ENCODE peak calls at places on chromosome 17, in four cellular contexts. T is GM13977, R is amniotic epithelial cell, X is EL. G is an unnamed sample.

GRCh38 chr17:60173304-60173807 is 23.6 kb downstream of the CA4 start:
- DNase-seq in X (peak; percentile 44), R (peak; percentile 30), T (no peak), G (peak; percentile 45)

GRCh38 chr17:3544365-3544764 is 13.2 kb downstream of the TRPV3 start:
- DNase-seq in R (no peak), X (no peak), T (no peak), G (no peak)

GRCh38 chr17:82956726-82957468 is 117.1 kb upstream of the ZNF750 start:
- DNase-seq in R (no peak), X (no peak), T (no peak), G (no peak)

GRCh38 chr17:76153202-76153601 is 12.2 kb upstream of the FOXJ1 start:
- DNase-seq in R (no peak), T (no peak), X (no peak), G (no peak)

GRCh38 chr17:36600936-36601302 is 464 bp upstream of the MRM1 start:
- DNase-seq in T (no peak), R (no peak), X (no peak), G (no peak)

GRCh38 chr17:42171831-42172230 is 9.1 kb downstream of the KCNH4 start:
- DNase-seq in X (no peak), R (no peak), T (no peak), G (peak; percentile 59)

GRCh38 chr17:43645765-43646481 is 15.8 kb downstream of the MEOX1 start:
- DNase-seq in X (peak; percentile 38), R (peak; percentile 37), T (no peak), G (no peak)

GRCh38 chr17:35760587-35760986 is at the start of gene C17orf50:
- DNase-seq in T (no peak), R (no peak), X (no peak), G (no peak)

GRCh38 chr17:45022655-45023339 is 28.6 kb downstream of the DCAKD start:
- DNase-seq in R (no peak), T (no peak), X (no peak), G (no peak)

GRCh38 chr17:6374761-6375312 is 60.1 kb downstream of the AIPL1 start:
- DNase-seq in T (peak; percentile 27), X (peak; percentile 74), R (peak; percentile 22), G (peak; percentile 93)

GRCh38 chr17:58337600-58338453 is 9.2 kb upstream of the TSPOAP1 start:
- DNase-seq in T (peak; percentile 78), R (peak; percentile 91), X (peak; percentile 98), G (no peak)

GRCh38 chr17:77235370-77236080 is 94.8 kb downstream of the SEC14L1 start:
- DNase-seq in X (peak; percentile 83), T (no peak), R (peak; percentile 92), G (no peak)

GRCh38 chr17:56260421-56260820 is 107.1 kb downstream of the ANKFN1 start:
- DNase-seq in X (peak; percentile 8), R (no peak), T (no peak), G (no peak)

GRCh38 chr17:43019418-43019817 is 2.8 kb downstream of the VAT1 start:
- DNase-seq in R (peak; percentile 42), T (no peak), X (no peak), G (no peak)

G was measured in mammary epithelial cell.